ENCODE peak calls at places on chromosomes 4 and X, in nine cellular contexts. P is astrocyte of the cerebellum, C is cardiac fibroblast, B is psoas muscle, G is kidney epithelial cell, X is lower leg skin, Q is H1, L is NB4, D is cardiac muscle cell. M is an unnamed sample.

GRCh38 chr4:176845636-176846035 is 52.9 kb upstream of the VEGFC start:
- DNase-seq in G (no peak), D (no peak), C (no peak), P (no peak), X (no peak), B (no peak), L (no peak), Q (no peak), M (no peak)

GRCh38 chrX:119686087-119686639 is 6.8 kb downstream of the SEPTIN6 start:
- DNase-seq in D (peak), Q (no peak), P (no peak), G (no peak), C (peak), B (peak), L (peak), X (no peak), M (no peak)

GRCh38 chr4:110621839-110622751 is 782 bp downstream of the PITX2 start:
- DNase-seq in P (no peak), L (no peak), G (no peak), B (no peak), X (no peak), Q (peak), D (no peak), C (no peak), M (no peak)

GRCh38 chrX:108131471-108131870 is 39.9 kb downstream of the ATG4A start:
- DNase-seq in Q (no peak), G (no peak), X (no peak), D (no peak), L (no peak), C (peak), P (no peak), B (no peak), M (no peak)

GRCh38 chrX:142250502-142250901 is 45.4 kb upstream of the MAGEC2 start:
- DNase-seq in L (no peak), P (no peak), B (no peak), X (no peak), G (no peak), C (no peak), Q (no peak), D (no peak), M (no peak)

GRCh38 chr4:54475546-54475945 is 182.2 kb upstream of the KIT start:
- DNase-seq in C (no peak), L (no peak), X (no peak), P (no peak), B (no peak), D (no peak), Q (no peak), G (no peak), M (no peak)

GRCh38 chr4:126564283-126564854 is 1068.4 kb upstream of the INTU start:
- DNase-seq in L (no peak), C (no peak), P (no peak), B (no peak), D (no peak), Q (no peak), X (no peak), G (no peak), M (no peak)

GRCh38 chr4:109875106-109875505 is 27.2 kb downstream of the LRIT3 start:
- DNase-seq in X (no peak), L (no peak), Q (no peak), D (no peak), P (no peak), B (no peak), C (no peak), G (no peak), M (no peak)

GRCh38 chr4:143581331-143581961 is 67.9 kb downstream of the SMARCA5 start:
- DNase-seq in L (no peak), X (no peak), B (no peak), P (no peak), G (no peak), C (no peak), D (no peak), Q (no peak), M (no peak)

GRCh38 chr4:76198411-76199237 is 15.0 kb downstream of the SCARB2 start:
- DNase-seq in X (peak), Q (no peak), G (no peak), B (no peak), L (peak), P (peak), D (peak), C (peak), M (peak)

GRCh38 chrX:150694738-150695410 is 1.7 kb downstream of the MTMR1 start:
- DNase-seq in L (peak), B (no peak), P (no peak), G (no peak), X (no peak), Q (no peak), D (no peak), C (no peak), M (no peak)

GRCh38 chrX:110678591-110678990 is 117.0 kb downstream of the CHRDL1 start:
- DNase-seq in D (peak), X (no peak), P (no peak), B (no peak), L (no peak), G (no peak), Q (no peak), C (no peak), M (no peak)

GRCh38 chr4:159043861-159044260 is 59.0 kb upstream of the RAPGEF2 start:
- DNase-seq in D (no peak), G (no peak), B (no peak), X (no peak), C (no peak), Q (no peak), P (no peak), L (no peak), M (no peak)

GRCh38 chr4:158535130-158535614 is 13.5 kb downstream of the RXFP1 start:
- DNase-seq in B (no peak), G (peak), Q (no peak), X (no peak), C (peak), D (no peak), L (peak), P (peak), M (peak)

GRCh38 chr4:39502034-39502658 is 25.1 kb downstream of the UGDH start:
- DNase-seq in L (no peak), X (no peak), C (peak), G (no peak), P (no peak), Q (no peak), B (no peak), D (no peak), M (peak)

GRCh38 chr4:98939892-98940298 is 11.0 kb upstream of the EIF4E start:
- DNase-seq in P (peak), D (peak), C (peak), Q (no peak), L (peak), G (no peak), B (no peak), X (no peak), M (peak)

GRCh38 chr4:1984406-1985191 is 24.2 kb downstream of the NELFA start:
- DNase-seq in B (no peak), P (no peak), D (no peak), L (no peak), G (no peak), Q (no peak), C (no peak), X (no peak), M (no peak)

GRCh38 chr4:151727365-151727764 is 33.4 kb downstream of the GATB start:
- DNase-seq in X (no peak), P (no peak), G (no peak), Q (no peak), B (no peak), C (peak), D (no peak), L (no peak), M (no peak)

GRCh38 chr4:187993827-187994226 is 1.7 kb upstream of the ZFP42 start:
- DNase-seq in Q (peak), D (peak), B (no peak), G (no peak), X (no peak), P (no peak), L (peak), C (peak), M (no peak)

GRCh38 chr4:123121241-123121907 is 199.0 kb upstream of the NUDT6 start:
- DNase-seq in L (no peak), P (no peak), Q (no peak), B (no peak), X (no peak), G (no peak), D (no peak), C (peak), M (peak)

GRCh38 chr4:165308174-165308573 is 19.3 kb upstream of the MSMO1 start:
- DNase-seq in P (no peak), B (no peak), Q (no peak), C (peak), G (no peak), X (no peak), L (no peak), D (no peak), M (no peak)

GRCh38 chrX:65601530-65602281 is 65.7 kb upstream of the MSN start:
- DNase-seq in P (peak), Q (no peak), C (peak), G (no peak), L (peak), X (peak), B (peak), D (no peak), M (peak)

GRCh38 chr4:172962564-172963353 is 205.9 kb upstream of the GALNT7 start:
- DNase-seq in X (no peak), D (no peak), G (no peak), C (no peak), Q (no peak), B (no peak), P (peak), L (no peak), M (peak)

GRCh38 chr4:43242611-43243010 is 350.1 kb downstream of the GRXCR1 start:
- DNase-seq in C (peak), X (no peak), L (no peak), P (peak), Q (no peak), B (no peak), D (no peak), G (no peak), M (peak)

GRCh38 chrX:18995216-18995615 is 11.3 kb upstream of the PHKA2 start:
- DNase-seq in Q (no peak), D (no peak), G (peak), B (no peak), P (no peak), L (no peak), C (peak), X (no peak), M (peak)

GRCh38 chr4:137474711-137475301 is 57.5 kb downstream of the PCDH18 start:
- DNase-seq in X (no peak), B (no peak), C (peak), G (no peak), L (no peak), P (peak), D (peak), Q (no peak), M (peak)

GRCh38 chr4:96642486-96642885 is 802.6 kb downstream of the PDHA2 start:
- DNase-seq in D (no peak), G (no peak), P (no peak), Q (no peak), L (no peak), B (no peak), X (no peak), C (no peak), M (no peak)

GRCh38 chrX:53918697-53919096 is 125.6 kb downstream of the PHF8 start:
- DNase-seq in X (no peak), B (no peak), Q (no peak), C (no peak), G (no peak), L (no peak), D (peak), P (no peak), M (peak)

GRCh38 chr4:180455226-180455625 is 1788.0 kb upstream of the TENM3 start:
- DNase-seq in X (no peak), D (no peak), C (no peak), Q (no peak), P (no peak), L (no peak), G (no peak), B (no peak), M (no peak)

GRCh38 chr4:180462116-180462515 is 1781.1 kb upstream of the TENM3 start:
- DNase-seq in P (no peak), G (no peak), X (no peak), L (no peak), Q (no peak), D (no peak), C (no peak), B (no peak), M (no peak)

GRCh38 chr4:180456928-180457327 is 1786.3 kb upstream of the TENM3 start:
- DNase-seq in G (no peak), D (no peak), C (no peak), B (no peak), X (no peak), P (no peak), L (no peak), Q (no peak), M (no peak)
- TF ChIP-seq CTCF in G (peak), D (no peak), C (no peak), B (no peak), X (no peak), P (peak), L (no peak), Q (no peak), M (no peak)

GRCh38 chrX:10679387-10679786 is 59.0 kb upstream of the MID1 start:
- DNase-seq in B (no peak), D (no peak), C (no peak), P (no peak), G (no peak), X (no peak), L (no peak), Q (no peak), M (no peak)

GRCh38 chrX:10681167-10681566 is 60.8 kb upstream of the MID1 start:
- DNase-seq in L (no peak), C (no peak), B (no peak), D (no peak), G (no peak), X (no peak), P (no peak), Q (no peak), M (no peak)

GRCh38 chrX:10676239-10676971 is 56.0 kb upstream of the MID1 start:
- DNase-seq in Q (no peak), L (no peak), X (no peak), P (no peak), B (no peak), C (no peak), G (no peak), D (no peak), M (no peak)

GRCh38 chrX:10677490-10677889 is 57.1 kb upstream of the MID1 start:
- DNase-seq in L (no peak), P (no peak), Q (no peak), C (no peak), D (peak), G (no peak), X (peak), B (peak), M (no peak)
- H3K4me3 ChIP-seq in L (no peak), P (no peak), Q (no peak), C (no peak), D (no peak), G (no peak), X (no peak), B (no peak), M (no peak)

DNA sequence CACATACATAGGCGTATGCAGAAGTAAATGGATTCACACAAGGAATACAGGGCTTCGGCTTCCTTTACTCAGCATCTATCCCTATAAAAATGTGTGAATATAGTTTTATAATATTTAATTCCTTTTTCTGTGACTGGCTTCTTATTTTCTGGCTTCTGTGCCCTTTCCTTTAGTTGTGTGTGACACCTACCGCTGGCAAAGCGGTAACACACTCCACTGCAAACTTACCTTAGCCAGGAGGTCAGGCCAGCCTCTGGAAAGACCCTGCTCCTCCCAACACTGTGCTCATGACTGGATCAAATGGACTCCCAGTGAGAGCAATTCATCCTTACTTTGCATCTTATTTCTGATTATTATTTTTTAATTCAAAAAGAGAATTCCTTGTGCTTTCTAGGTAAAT is 244.2 kb downstream of the ANK2 start:
- DNase-seq in L (no peak), Q (no peak), C (no peak), D (no peak), G (no peak), X (no peak), P (no peak), B (no peak), M (no peak)
- TF ChIP-seq CTCF in L (no peak), Q (peak), C (peak), D (peak), G (no peak), X (no peak), P (peak), B (no peak), M (peak)

GRCh38 chr4:129193357-129194100 is 97.6 kb downstream of the C4orf33 start:
- DNase-seq in P (no peak), D (no peak), Q (no peak), L (no peak), X (no peak), B (no peak), G (no peak), C (no peak), M (no peak)

DNA sequence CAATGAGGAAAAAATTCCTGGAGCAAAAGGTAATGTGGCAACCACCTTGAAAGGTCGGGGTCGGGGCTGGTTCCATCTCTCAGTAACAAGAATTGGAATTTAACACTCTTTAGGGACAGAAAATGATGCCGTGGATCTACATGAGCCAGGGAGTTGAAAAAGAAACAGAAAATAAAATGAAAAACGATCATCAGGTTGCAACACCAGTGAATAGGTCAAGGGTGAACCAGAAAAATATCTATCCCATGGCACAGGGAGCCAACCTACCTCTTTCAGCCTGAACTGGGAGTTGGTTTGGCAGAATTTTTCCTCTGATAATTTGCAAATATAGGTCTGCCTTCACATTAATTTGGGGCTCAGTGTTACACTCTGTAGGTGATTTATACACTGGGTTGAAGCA is 93.7 kb downstream of the C4orf33 start:
- DNase-seq in Q (no peak), X (no peak), G (no peak), C (no peak), P (no peak), B (no peak), L (no peak), D (no peak), M (peak)
- H3K4me3 ChIP-seq in Q (no peak), X (no peak), G (no peak), C (no peak), P (no peak), B (no peak), L (no peak), D (no peak), M (no peak)

GRCh38 chr4:20318899-20319291 is 67.2 kb downstream of the SLIT2 start:
- DNase-seq in B (no peak), D (no peak), X (no peak), C (no peak), Q (no peak), G (no peak), P (no peak), L (no peak), M (no peak)

GRCh38 chr4:20311863-20312262 is 60.2 kb downstream of the SLIT2 start:
- DNase-seq in Q (no peak), G (no peak), L (no peak), P (peak), X (no peak), C (no peak), B (no peak), D (no peak), M (peak)

GRCh38 chr4:20318011-20318898 is 66.5 kb downstream of the SLIT2 start:
- DNase-seq in D (no peak), Q (no peak), P (no peak), X (no peak), C (peak), L (no peak), B (no peak), G (no peak), M (no peak)

GRCh38 chr4:20317424-20317985 is 65.8 kb downstream of the SLIT2 start:
- DNase-seq in G (no peak), P (no peak), C (peak), X (no peak), B (no peak), L (no peak), D (no peak), Q (no peak), M (no peak)

GRCh38 chr4:20313237-20314030 is 61.7 kb downstream of the SLIT2 start:
- DNase-seq in G (no peak), P (no peak), B (peak), X (no peak), Q (peak), L (peak), D (peak), C (no peak), M (peak)
- TF ChIP-seq CTCF in G (peak), P (no peak), B (no peak), X (no peak), Q (peak), L (peak), D (peak), C (no peak), M (peak)

GRCh38 chr4:124938836-124939235 is 226.3 kb upstream of the ANKRD50 start:
- DNase-seq in P (no peak), B (no peak), G (no peak), X (no peak), Q (no peak), C (no peak), L (no peak), D (no peak), M (no peak)
- H3K4me3 ChIP-seq in P (no peak), B (no peak), G (no peak), X (no peak), Q (no peak), C (no peak), L (no peak), D (no peak), M (no peak)

DNA sequence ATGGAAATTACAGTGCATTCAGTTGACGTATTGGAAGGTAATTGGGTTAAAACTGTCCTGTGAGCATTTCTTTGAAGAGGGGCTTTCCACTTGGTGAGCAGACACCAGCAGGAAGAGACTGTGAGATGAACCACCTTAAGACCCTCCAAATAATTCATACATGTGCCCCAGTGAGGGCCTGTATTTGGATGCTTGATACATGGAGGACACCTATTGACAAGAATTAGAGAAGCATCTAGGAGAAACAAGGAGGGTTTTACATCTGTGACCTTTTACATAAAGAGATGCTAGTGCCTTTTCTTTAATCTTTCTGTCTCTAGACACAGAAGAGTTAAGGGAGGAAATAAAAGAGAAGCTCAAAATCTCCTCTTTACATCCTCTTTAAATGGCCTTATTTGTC is 1115.3 kb upstream of the IGFBP7 start:
- DNase-seq in L (no peak), Q (no peak), B (no peak), X (no peak), D (no peak), P (no peak), G (no peak), C (no peak), M (no peak)
- TF ChIP-seq CTCF in L (no peak), Q (peak), B (no peak), X (no peak), D (no peak), P (no peak), G (no peak), C (no peak), M (no peak)

GRCh38 chrX:77448170-77448569 is 981 bp downstream of the FGF16 start:
- DNase-seq in G (no peak), Q (peak), X (no peak), D (no peak), B (no peak), C (no peak), P (no peak), L (no peak), M (no peak)

GRCh38 chrX:77447339-77448149 is at the start of gene FGF16:
- DNase-seq in Q (peak), D (no peak), L (no peak), B (peak), G (no peak), C (no peak), P (no peak), X (no peak), M (no peak)

GRCh38 chrX:77444075-77444474 is 3.1 kb upstream of the FGF16 start:
- DNase-seq in C (no peak), B (no peak), L (no peak), Q (no peak), D (no peak), P (no peak), G (no peak), X (no peak), M (no peak)

GRCh38 chrX:77446029-77446585 is 1.1 kb upstream of the FGF16 start:
- DNase-seq in G (no peak), B (no peak), X (no peak), D (no peak), P (no peak), Q (peak), C (no peak), L (peak), M (no peak)

DNA sequence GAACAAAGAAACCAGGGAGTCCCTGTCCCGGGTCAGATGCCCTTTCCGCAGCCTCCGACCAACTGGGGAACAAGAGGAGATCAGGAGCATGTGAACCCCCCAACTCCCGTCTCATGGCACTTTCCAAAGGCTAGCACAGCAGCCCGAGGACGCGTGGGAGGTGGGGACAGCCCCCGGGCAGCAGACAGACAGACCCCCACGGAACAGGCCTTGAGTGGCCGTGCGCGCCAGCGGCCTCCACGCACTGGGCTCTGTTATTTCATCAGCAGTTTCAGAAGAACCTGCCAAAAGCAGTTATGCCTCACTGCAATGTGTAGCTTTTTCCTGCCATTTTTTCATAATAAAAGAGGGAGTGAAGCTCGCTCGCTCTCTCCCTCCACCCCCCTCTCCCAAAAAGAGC is 349 bp upstream of the FGF16 start:
- DNase-seq in C (no peak), P (no peak), D (no peak), X (no peak), L (no peak), B (no peak), G (no peak), Q (peak), M (no peak)
- H3K4me3 ChIP-seq in C (no peak), P (peak), D (peak), X (no peak), L (no peak), B (peak), G (peak), Q (peak), M (peak)

M was measured in choroid plexus epithelial cell.